ENCODE peak calls at places on chromosomes 11 and 22, in four cellular contexts. C is ovary, D is AML-193, N is NCI-H2227 treated with DMSO at 0.1 percent for 48 hours. S is an unnamed sample.

GRCh38 chr11:12430912-12431311 is 53.5 kb downstream of the PARVA start:
- DNase-seq in D (no peak), N (no peak), C (peak), S (peak)

GRCh38 chr11:67463680-67464410 is 5.2 kb downstream of the TMEM134 start:
- DNase-seq in D (peak), N (no peak), C (peak), S (peak)

GRCh38 chr11:33258631-33259184 is 1.5 kb downstream of the HIPK3 start:
- DNase-seq in N (no peak), D (peak), C (peak), S (no peak)

GRCh38 chr11:70543611-70544010 is 145.3 kb downstream of the CTTN start:
- DNase-seq in D (no peak), C (no peak), N (no peak), S (no peak)

GRCh38 chr11:130677486-130678153 is 229.2 kb downstream of the ADAMTS15 start:
- DNase-seq in C (no peak), D (no peak), N (no peak), S (no peak)

GRCh38 chr22:48567213-48567975 is 1260.3 kb downstream of the BRD1 start:
- DNase-seq in D (no peak), C (no peak), N (no peak), S (no peak)

GRCh38 chr11:23205156-23205871 is 345.0 kb upstream of the CCDC179 start:
- DNase-seq in C (no peak), N (no peak), D (no peak), S (no peak)

GRCh38 chr22:24165673-24166072 is 15.6 kb upstream of the SUSD2 start:
- DNase-seq in N (no peak), D (no peak), C (no peak), S (no peak)

GRCh38 chr22:37329239-37330140 is 47.2 kb downstream of the CYTH4 start:
- DNase-seq in D (no peak), N (no peak), C (no peak), S (no peak)

GRCh38 chr11:104332110-104332509 is 168.2 kb upstream of the PDGFD start:
- DNase-seq in N (no peak), C (no peak), D (no peak), S (no peak)

S was measured in psoas muscle.